ENCODE peak calls at places on chromosome 2, in six cellular contexts. One of them, this sample, is unnamed.

GRCh38 chr2:31213883-31214637 is 3.3 kb downstream of the CAPN14 start:
- DNase-seq in ACHN: no peak
- DNase-seq in CD8-positive, alpha-beta memory T cell: no peak
- DNase-seq in left cardiac atrium: no peak
- DNase-seq in Ammon's horn: no peak
- DNase-seq in GM20000: no peak
- DNase-seq in this sample: no peak

GRCh38 chr2:198004921-198005829 is 200.8 kb downstream of the PLCL1 start:
- DNase-seq in ACHN: no peak
- DNase-seq in CD8-positive, alpha-beta memory T cell: no peak
- DNase-seq in left cardiac atrium: no peak
- DNase-seq in Ammon's horn: no peak
- DNase-seq in GM20000: peak
- DNase-seq in this sample: no peak

GRCh38 chr2:197363998-197364397 is 53.4 kb upstream of the ANKRD44 start:
- DNase-seq in left cardiac atrium: no peak
- DNase-seq in Ammon's horn: no peak
- DNase-seq in CD8-positive, alpha-beta memory T cell: no peak
- DNase-seq in GM20000: no peak
- DNase-seq in ACHN: no peak
- DNase-seq in this sample: no peak

GRCh38 chr2:129766159-129766485 is 213.3 kb upstream of the RAB6C start:
- DNase-seq in left cardiac atrium: no peak
- DNase-seq in CD8-positive, alpha-beta memory T cell: no peak
- DNase-seq in Ammon's horn: no peak
- DNase-seq in ACHN: no peak
- DNase-seq in GM20000: no peak
- DNase-seq in this sample: no peak

GRCh38 chr2:83900859-83901258 is 558.2 kb downstream of the SUCLG1 start:
- DNase-seq in CD8-positive, alpha-beta memory T cell: no peak
- DNase-seq in ACHN: peak
- DNase-seq in left cardiac atrium: no peak
- DNase-seq in GM20000: no peak
- DNase-seq in Ammon's horn: no peak
- DNase-seq in this sample: peak

GRCh38 chr2:3134026-3134571 is 243.5 kb downstream of the EIPR1 start:
- DNase-seq in GM20000: no peak
- DNase-seq in Ammon's horn: no peak
- DNase-seq in left cardiac atrium: no peak
- DNase-seq in ACHN: no peak
- DNase-seq in CD8-positive, alpha-beta memory T cell: no peak
- DNase-seq in this sample: no peak

GRCh38 chr2:203077458-203077857 is 62.8 kb downstream of the NBEAL1 start:
- DNase-seq in Ammon's horn: no peak
- DNase-seq in CD8-positive, alpha-beta memory T cell: no peak
- DNase-seq in left cardiac atrium: no peak
- DNase-seq in GM20000: no peak
- DNase-seq in ACHN: peak
- DNase-seq in this sample: no peak

GRCh38 chr2:232892843-232893242 is 22.8 kb downstream of the SNORC start:
- DNase-seq in left cardiac atrium: no peak
- DNase-seq in ACHN: no peak
- DNase-seq in GM20000: no peak
- DNase-seq in CD8-positive, alpha-beta memory T cell: no peak
- DNase-seq in Ammon's horn: no peak
- DNase-seq in this sample: no peak

GRCh38 chr2:112077814-112078213 is 22.7 kb downstream of the TMEM87B start:
- DNase-seq in left cardiac atrium: no peak
- DNase-seq in ACHN: no peak
- DNase-seq in GM20000: no peak
- DNase-seq in CD8-positive, alpha-beta memory T cell: no peak
- DNase-seq in Ammon's horn: no peak
- DNase-seq in this sample: no peak

GRCh38 chr2:66700181-66700686 is 265.3 kb downstream of the MEIS1 start:
- DNase-seq in CD8-positive, alpha-beta memory T cell: no peak
- DNase-seq in ACHN: no peak
- DNase-seq in left cardiac atrium: no peak
- DNase-seq in GM20000: no peak
- DNase-seq in Ammon's horn: peak
- DNase-seq in this sample: no peak

GRCh38 chr2:238106698-238107524 is 6.8 kb downstream of the ESPNL start:
- DNase-seq in CD8-positive, alpha-beta memory T cell: no peak
- DNase-seq in GM20000: peak
- DNase-seq in left cardiac atrium: no peak
- DNase-seq in Ammon's horn: no peak
- DNase-seq in ACHN: no peak
- DNase-seq in this sample: no peak

GRCh38 chr2:68230246-68231060 is 21.9 kb downstream of the PPP3R1 start:
- DNase-seq in ACHN: no peak
- DNase-seq in left cardiac atrium: no peak
- DNase-seq in Ammon's horn: no peak
- DNase-seq in GM20000: no peak
- DNase-seq in CD8-positive, alpha-beta memory T cell: no peak
- DNase-seq in this sample: no peak

GRCh38 chr2:143704432-143705106 is 575.4 kb downstream of the ARHGAP15 start:
- DNase-seq in left cardiac atrium: no peak
- DNase-seq in Ammon's horn: no peak
- DNase-seq in GM20000: peak
- DNase-seq in ACHN: no peak
- DNase-seq in CD8-positive, alpha-beta memory T cell: no peak
- DNase-seq in this sample: no peak

GRCh38 chr2:34215174-34215573 is 616.1 kb upstream of the FAM98A start:
- DNase-seq in CD8-positive, alpha-beta memory T cell: no peak
- DNase-seq in GM20000: no peak
- DNase-seq in left cardiac atrium: no peak
- DNase-seq in ACHN: no peak
- DNase-seq in Ammon's horn: no peak
- DNase-seq in this sample: no peak

GRCh38 chr2:109375131-109375561 is 238.6 kb downstream of the SEPTIN10 start:
- DNase-seq in CD8-positive, alpha-beta memory T cell: no peak
- DNase-seq in ACHN: no peak
- DNase-seq in left cardiac atrium: no peak
- DNase-seq in Ammon's horn: no peak
- DNase-seq in GM20000: no peak
- DNase-seq in this sample: no peak

GRCh38 chr2:241272722-241273551 is 42.5 kb downstream of the HDLBP start:
- DNase-seq in ACHN: peak
- DNase-seq in Ammon's horn: peak
- DNase-seq in CD8-positive, alpha-beta memory T cell: peak
- DNase-seq in left cardiac atrium: peak
- DNase-seq in GM20000: peak
- DNase-seq in this sample: no peak

GRCh38 chr2:235605306-235605998 is 111.6 kb downstream of the AGAP1 start:
- DNase-seq in CD8-positive, alpha-beta memory T cell: no peak
- DNase-seq in ACHN: no peak
- DNase-seq in Ammon's horn: peak
- DNase-seq in GM20000: no peak
- DNase-seq in left cardiac atrium: peak
- DNase-seq in this sample: peak

GRCh38 chr2:159982270-159982669 is 80.1 kb downstream of the PLA2R1 start:
- DNase-seq in Ammon's horn: no peak
- DNase-seq in GM20000: no peak
- DNase-seq in ACHN: peak
- DNase-seq in CD8-positive, alpha-beta memory T cell: no peak
- DNase-seq in left cardiac atrium: peak
- DNase-seq in this sample: peak

GRCh38 chr2:120919771-120920437 is 184.2 kb downstream of the GLI2 start:
- DNase-seq in CD8-positive, alpha-beta memory T cell: no peak
- DNase-seq in GM20000: no peak
- DNase-seq in ACHN: no peak
- DNase-seq in Ammon's horn: no peak
- DNase-seq in left cardiac atrium: peak
- DNase-seq in this sample: no peak

GRCh38 chr2:156319811-156320490 is 12.6 kb downstream of the NR4A2 start:
- DNase-seq in Ammon's horn: peak
- DNase-seq in CD8-positive, alpha-beta memory T cell: no peak
- DNase-seq in ACHN: no peak
- DNase-seq in GM20000: no peak
- DNase-seq in left cardiac atrium: peak
- DNase-seq in this sample: no peak

GRCh38 chr2:109448946-109449788 is 164.6 kb downstream of the SEPTIN10 start:
- DNase-seq in GM20000: no peak
- DNase-seq in ACHN: no peak
- DNase-seq in CD8-positive, alpha-beta memory T cell: no peak
- DNase-seq in Ammon's horn: peak
- DNase-seq in left cardiac atrium: peak
- DNase-seq in this sample: no peak

GRCh38 chr2:18273205-18273604 is 287.2 kb downstream of the RDH14 start:
- DNase-seq in Ammon's horn: no peak
- DNase-seq in CD8-positive, alpha-beta memory T cell: no peak
- DNase-seq in left cardiac atrium: no peak
- DNase-seq in GM20000: no peak
- DNase-seq in ACHN: no peak
- DNase-seq in this sample: no peak

GRCh38 chr2:86446060-86446459 is 4.9 kb downstream of the KDM3A start:
- DNase-seq in GM20000: no peak
- DNase-seq in ACHN: no peak
- DNase-seq in left cardiac atrium: no peak
- DNase-seq in CD8-positive, alpha-beta memory T cell: no peak
- DNase-seq in Ammon's horn: no peak
- DNase-seq in this sample: no peak

GRCh38 chr2:158266106-158266505 is 164.4 kb downstream of the UPP2 start:
- DNase-seq in left cardiac atrium: no peak
- DNase-seq in ACHN: no peak
- DNase-seq in GM20000: no peak
- DNase-seq in CD8-positive, alpha-beta memory T cell: no peak
- DNase-seq in Ammon's horn: no peak
- DNase-seq in this sample: no peak

GRCh38 chr2:74037379-74037860 is 52.7 kb downstream of the TET3 start:
- DNase-seq in CD8-positive, alpha-beta memory T cell: no peak
- DNase-seq in ACHN: no peak
- DNase-seq in left cardiac atrium: no peak
- DNase-seq in GM20000: peak
- DNase-seq in Ammon's horn: peak
- DNase-seq in this sample: no peak

GRCh38 chr2:73837847-73838585 is 9.3 kb downstream of the STAMBP start:
- DNase-seq in left cardiac atrium: no peak
- DNase-seq in ACHN: no peak
- DNase-seq in Ammon's horn: peak
- DNase-seq in GM20000: no peak
- DNase-seq in CD8-positive, alpha-beta memory T cell: no peak
- DNase-seq in this sample: no peak

GRCh38 chr2:38709515-38710194 is 41.5 kb downstream of the SRSF7 start:
- DNase-seq in ACHN: no peak
- DNase-seq in Ammon's horn: no peak
- DNase-seq in left cardiac atrium: no peak
- DNase-seq in CD8-positive, alpha-beta memory T cell: no peak
- DNase-seq in GM20000: no peak
- DNase-seq in this sample: no peak

GRCh38 chr2:190216829-190217228 is 102.8 kb downstream of the HIBCH start:
- DNase-seq in Ammon's horn: peak
- DNase-seq in CD8-positive, alpha-beta memory T cell: no peak
- DNase-seq in left cardiac atrium: peak
- DNase-seq in ACHN: peak
- DNase-seq in GM20000: no peak
- DNase-seq in this sample: no peak